ENCODE peak calls at places on chromosomes 2 and 18, in six cellular contexts. O is H9, R is IMR-90, N is H1, P is neuronal stem cell, B is mesenchymal stem cell. D is an unnamed sample.

GRCh38 chr2:29910465-29910864 is 10.9 kb downstream of the ALK start:
- DNase-seq in B (no peak), N (no peak), P (no peak), R (no peak), O (no peak), D (no peak)

GRCh38 chr2:36549063-36549662 is 48.8 kb downstream of the FEZ2 start:
- DNase-seq in B (peak), R (peak), N (no peak), P (no peak), O (no peak), D (no peak)

GRCh38 chr18:5237083-5237722 is 40.1 kb upstream of the AKAIN1 start:
- DNase-seq in B (peak), P (peak), R (peak), O (no peak), N (no peak), D (no peak)

GRCh38 chr2:53913721-53914120 is 54.0 kb upstream of the GPR75 start:
- DNase-seq in B (peak), P (no peak), N (no peak), R (peak), O (no peak), D (no peak)

GRCh38 chr2:226310081-226310625 is 489.5 kb downstream of the IRS1 start:
- DNase-seq in P (no peak), N (no peak), O (no peak), R (peak), B (no peak), D (no peak)

GRCh38 chr18:2002178-2002577 is 569.1 kb downstream of the METTL4 start:
- DNase-seq in B (no peak), P (peak), N (no peak), O (peak), R (no peak), D (peak)

GRCh38 chr2:33268246-33268831 is 208.1 kb upstream of the RASGRP3 start:
- DNase-seq in P (no peak), R (no peak), B (peak), O (no peak), N (no peak), D (no peak)

GRCh38 chr2:42147641-42148274 is 21.4 kb upstream of the EML4 start:
- DNase-seq in P (no peak), R (peak), O (no peak), N (no peak), B (peak), D (no peak)

GRCh38 chr18:45621068-45621511 is 5.8 kb downstream of the SLC14A2 start:
- DNase-seq in N (peak), B (peak), P (peak), O (peak), R (peak), D (peak)

GRCh38 chr2:105409717-105410116 is 10.9 kb upstream of the FHL2 start:
- DNase-seq in B (no peak), P (no peak), N (peak), R (peak), O (no peak), D (no peak)

GRCh38 chr2:102492006-102492405 is 19.0 kb downstream of the SLC9A4 start:
- DNase-seq in P (no peak), N (no peak), R (no peak), B (no peak), O (no peak), D (no peak)

GRCh38 chr2:99975386-99975785 is 167.0 kb downstream of the AFF3 start:
- DNase-seq in N (no peak), O (no peak), R (peak), B (peak), P (no peak), D (no peak)

GRCh38 chr2:60710707-60711106 is 45.4 kb upstream of the PAPOLG start:
- DNase-seq in N (no peak), R (peak), O (no peak), P (no peak), B (no peak), D (no peak)

GRCh38 chr2:72949045-72949444 is 31.7 kb downstream of the EMX1 start:
- DNase-seq in R (no peak), O (no peak), N (no peak), B (no peak), P (no peak), D (no peak)

GRCh38 chr18:49563701-49564100 is 1.8 kb downstream of the LIPG start:
- DNase-seq in B (no peak), P (no peak), N (no peak), O (no peak), R (no peak), D (no peak)

GRCh38 chr2:127174176-127174575 is 45.9 kb downstream of the CYP27C1 start:
- DNase-seq in N (no peak), R (peak), P (no peak), B (peak), O (no peak), D (no peak)

GRCh38 chr2:32810909-32811495 is 135.8 kb upstream of the LTBP1 start:
- DNase-seq in B (peak), P (no peak), R (no peak), N (no peak), O (no peak), D (no peak)

GRCh38 chr2:141384676-141385075 is 746.1 kb downstream of the LRP1B start:
- DNase-seq in R (peak), B (peak), O (no peak), P (no peak), N (no peak), D (no peak)

GRCh38 chr2:62539892-62540785 is 34.1 kb upstream of the TMEM17 start:
- DNase-seq in R (no peak), B (no peak), P (no peak), N (no peak), O (no peak), D (no peak)

GRCh38 chr2:233402346-233402745 is 48.1 kb downstream of the DGKD start:
- DNase-seq in P (no peak), N (no peak), R (no peak), O (no peak), B (no peak), D (no peak)

GRCh38 chr2:24861500-24861899 is 58.5 kb downstream of the ADCY3 start:
- DNase-seq in P (no peak), N (no peak), B (no peak), O (no peak), R (no peak), D (no peak)

GRCh38 chr2:44169155-44169898 is 652 bp downstream of the PPM1B start:
- DNase-seq in N (peak), O (no peak), P (peak), B (peak), R (peak), D (peak)

GRCh38 chr2:1297376-1298159 is 115.7 kb upstream of the TPO start:
- DNase-seq in B (no peak), N (no peak), O (no peak), P (no peak), R (no peak), D (no peak)

GRCh38 chr2:150663143-150663542 is 175.7 kb upstream of the RND3 start:
- DNase-seq in B (peak), N (no peak), R (peak), P (no peak), O (no peak), D (no peak)

GRCh38 chr2:12059616-12060441 is 313.4 kb downstream of the LPIN1 start:
- DNase-seq in N (no peak), O (no peak), P (no peak), B (peak), R (peak), D (no peak)

GRCh38 chr18:74281011-74281638 is 10.6 kb downstream of the CYB5A start:
- DNase-seq in P (no peak), O (peak), R (no peak), N (peak), B (no peak), D (peak)

GRCh38 chr18:2908946-2909335 is 62.1 kb downstream of the EMILIN2 start:
- DNase-seq in P (no peak), R (no peak), N (no peak), B (no peak), O (no peak), D (no peak)

GRCh38 chr2:216286616-216287231 is 85.6 kb downstream of the MARCHF4 start:
- DNase-seq in B (peak), R (no peak), P (no peak), N (no peak), O (no peak), D (peak)

GRCh38 chr2:86366651-86367500 is 29.4 kb upstream of the REEP1 start:
- DNase-seq in O (no peak), B (no peak), R (no peak), P (no peak), N (no peak), D (no peak)

GRCh38 chr2:148899638-148900318 is 24.8 kb downstream of the KIF5C start:
- DNase-seq in B (no peak), R (no peak), O (no peak), P (no peak), N (no peak), D (no peak)

DNA sequence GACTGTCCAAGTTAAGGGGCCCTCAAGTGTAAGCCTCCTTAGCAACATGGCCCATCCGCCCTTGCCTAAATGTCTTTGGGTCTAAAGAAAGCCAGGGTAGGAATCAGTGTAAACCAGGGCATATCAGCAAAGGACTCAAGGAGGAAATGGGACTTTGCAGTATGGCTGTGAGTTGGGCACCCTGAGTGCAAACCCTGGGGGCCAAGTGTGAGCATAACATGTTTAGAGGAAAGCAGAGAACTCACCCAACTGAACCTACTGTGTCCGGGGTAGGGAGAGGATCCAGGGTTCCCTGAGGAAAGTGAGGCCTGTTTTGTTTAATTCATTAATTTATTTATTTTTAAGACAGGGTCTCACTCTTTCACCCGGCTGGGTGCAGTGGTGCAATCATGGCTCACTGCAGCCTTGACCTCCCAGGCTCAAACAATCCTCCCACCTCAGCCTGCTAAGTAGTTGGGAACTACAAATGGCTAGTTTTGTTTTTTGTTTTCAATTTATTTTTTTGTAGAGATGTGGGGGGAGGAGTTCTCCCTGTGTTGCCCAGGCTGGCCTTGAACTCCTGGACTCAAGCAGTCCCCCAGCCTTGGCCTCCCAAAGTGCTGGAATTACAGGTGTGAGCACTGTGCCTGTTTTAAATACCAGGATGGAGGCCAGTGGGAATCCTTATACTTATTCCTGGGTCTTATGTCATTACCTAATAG is 51.0 kb upstream of the ACTR3 start:
- DNase-seq in B (no peak), P (no peak), R (no peak), O (no peak), N (no peak), D (no peak)
- H2BK15ac ChIP-seq in B (no peak), P (no peak), R (no peak), O (no peak), N (no peak), D (no peak)

DNA sequence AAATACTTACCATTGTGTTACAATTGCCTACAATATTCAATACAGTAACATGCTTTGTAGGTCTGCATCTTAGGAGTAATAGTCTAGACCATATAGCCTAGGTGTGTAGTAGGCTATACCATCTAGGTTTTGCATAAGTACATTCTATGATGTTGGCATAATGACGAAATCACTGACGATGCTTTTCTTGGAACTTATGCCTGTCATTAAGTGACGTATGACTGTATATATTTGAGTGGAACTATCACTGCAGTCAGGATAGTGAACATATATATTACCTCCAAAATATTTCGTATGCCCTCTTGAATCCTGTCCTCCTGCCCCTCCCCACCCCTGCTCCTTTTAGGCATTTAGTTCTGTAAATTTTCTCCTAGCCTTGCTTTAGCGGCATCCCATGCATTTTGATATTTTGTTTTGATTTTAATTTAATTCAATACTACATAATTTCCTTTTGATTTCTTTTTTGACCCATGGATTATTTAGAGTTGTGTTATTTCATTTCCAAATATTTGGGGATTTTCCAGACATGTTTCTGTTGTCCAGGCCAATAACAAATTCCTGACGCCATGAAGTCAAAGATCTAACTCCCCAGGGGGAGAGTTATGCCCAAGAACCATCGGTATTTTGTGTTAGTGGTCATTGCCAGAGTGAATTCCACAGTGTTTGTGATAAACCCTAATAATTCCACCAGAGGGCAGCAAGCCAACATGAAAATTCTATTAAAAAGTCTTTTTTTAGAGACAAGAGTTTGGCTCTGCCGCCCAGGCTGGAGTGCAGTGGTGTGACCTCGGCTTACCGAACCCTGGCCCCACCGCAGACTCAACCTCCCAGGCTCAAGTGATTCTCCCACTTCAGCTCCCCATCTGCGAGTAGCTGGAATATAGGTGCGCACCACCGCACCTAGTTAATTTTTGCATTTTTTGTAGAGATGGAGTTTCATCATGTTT is 24.2 kb upstream of the CASP8 start:
- DNase-seq in N (peak), O (peak), B (peak), P (peak), R (peak), D (peak)
- H2AK5ac ChIP-seq in N (no peak), O (no peak), B (peak), P (no peak), R (no peak), D (no peak)

GRCh38 chr2:190547914-190548313 is 13.4 kb upstream of the NEMP2 start:
- DNase-seq in O (no peak), R (no peak), P (no peak), B (no peak), N (no peak), D (no peak)

GRCh38 chr2:190551928-190552327 is 17.4 kb upstream of the NEMP2 start:
- DNase-seq in N (no peak), R (no peak), B (no peak), P (no peak), O (no peak), D (peak)

GRCh38 chr2:190550137-190550536 is 15.6 kb upstream of the NEMP2 start:
- DNase-seq in N (no peak), O (no peak), R (no peak), P (no peak), B (no peak), D (no peak)

GRCh38 chr2:190554357-190555006 is 20.0 kb upstream of the NEMP2 start:
- DNase-seq in P (no peak), O (peak), N (no peak), B (no peak), R (no peak), D (peak)

GRCh38 chr2:190553254-190553653 is 18.7 kb upstream of the NEMP2 start:
- DNase-seq in O (no peak), P (no peak), R (no peak), N (no peak), B (no peak), D (no peak)
- H3K23ac ChIP-seq in O (no peak), P (no peak), R (no peak), N (no peak), B (no peak), D (no peak)

GRCh38 chr2:204795156-204795555 is 249.9 kb downstream of the PARD3B start:
- DNase-seq in R (peak), N (no peak), B (peak), P (no peak), O (no peak), D (peak)
- H2BK15ac ChIP-seq in R (peak), N (no peak), B (no peak), P (no peak), O (no peak), D (no peak)

DNA sequence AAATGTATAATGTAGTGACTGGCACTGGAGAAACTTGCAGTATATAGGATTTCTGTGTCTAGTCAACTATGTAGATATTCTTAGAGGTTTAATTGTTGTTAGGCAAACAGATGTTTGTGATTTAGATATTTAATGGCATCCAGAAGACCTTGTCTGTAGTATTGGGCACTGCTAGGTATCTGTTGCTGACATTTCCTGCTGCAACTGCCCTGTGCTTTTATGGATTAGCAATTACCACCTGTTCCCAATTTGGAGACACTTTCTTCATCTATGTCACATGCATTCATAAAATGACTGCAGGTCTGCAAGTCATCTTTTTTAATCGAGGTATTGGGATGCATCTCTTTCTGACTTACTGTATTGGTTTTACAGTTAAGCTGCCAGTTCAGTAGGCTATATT is 71.3 kb downstream of the ITGA4 start:
- DNase-seq in P (no peak), O (no peak), R (no peak), N (no peak), B (no peak), D (no peak)
- H2AK5ac ChIP-seq in P (no peak), O (no peak), R (no peak), N (no peak), B (no peak), D (no peak)

GRCh38 chr2:47160207-47160606 is 5.1 kb upstream of the STPG4 start:
- DNase-seq in R (no peak), N (no peak), B (no peak), P (no peak), O (no peak), D (no peak)

GRCh38 chr2:47158576-47158975 is 3.5 kb upstream of the STPG4 start:
- DNase-seq in N (no peak), B (no peak), R (no peak), P (no peak), O (no peak), D (no peak)

GRCh38 chr2:47162780-47163179 is 7.7 kb upstream of the STPG4 start:
- DNase-seq in B (no peak), N (no peak), P (no peak), R (no peak), O (no peak), D (no peak)

GRCh38 chr2:47161475-47161874 is 6.4 kb upstream of the STPG4 start:
- DNase-seq in R (no peak), P (no peak), O (no peak), N (no peak), B (no peak), D (peak)

GRCh38 chr2:47159627-47160026 is 4.5 kb upstream of the STPG4 start:
- DNase-seq in P (no peak), N (no peak), R (no peak), B (no peak), O (no peak), D (no peak)
- H3K23ac ChIP-seq in P (no peak), N (no peak), R (no peak), B (no peak), O (no peak), D (no peak)

DNA sequence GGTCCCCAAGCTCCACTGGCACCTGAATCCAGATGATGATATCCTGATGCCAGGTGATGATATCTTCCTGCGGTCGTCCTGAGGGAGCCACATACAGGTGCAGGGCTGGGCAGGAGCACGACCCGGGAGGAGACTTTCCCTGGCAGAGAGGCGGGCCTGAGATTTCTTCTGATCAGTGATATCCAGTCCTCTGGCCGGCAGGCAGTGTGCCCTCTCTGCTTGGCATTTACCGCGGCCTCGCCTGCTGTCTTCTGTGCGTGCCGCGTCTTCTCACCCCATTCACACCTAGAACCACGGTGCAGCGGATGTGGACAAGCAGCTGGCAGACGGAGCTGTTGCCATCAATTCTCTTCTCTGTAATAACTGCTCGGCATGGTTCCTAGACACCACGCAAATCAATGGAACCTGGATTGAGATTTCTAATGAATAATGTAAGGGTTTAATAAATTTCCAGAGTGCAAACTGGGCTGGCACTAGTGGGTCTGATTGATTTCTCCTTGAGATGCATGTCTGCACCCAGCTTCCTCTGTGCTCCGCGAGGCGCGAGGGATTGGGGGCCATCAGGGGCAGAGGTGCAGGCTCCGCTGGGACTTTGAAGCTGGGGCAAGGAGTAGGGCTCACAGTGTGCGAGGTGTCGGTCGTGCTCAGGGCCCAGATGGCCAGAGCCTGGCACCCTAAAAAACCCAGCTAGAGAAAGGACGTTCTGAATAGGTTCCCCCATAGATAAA is 208.9 kb upstream of the HDAC4 start:
- DNase-seq in O (peak), N (no peak), B (no peak), R (no peak), P (no peak), D (no peak)
- H2BK15ac ChIP-seq in O (no peak), N (no peak), B (no peak), R (no peak), P (no peak), D (no peak)

DNA sequence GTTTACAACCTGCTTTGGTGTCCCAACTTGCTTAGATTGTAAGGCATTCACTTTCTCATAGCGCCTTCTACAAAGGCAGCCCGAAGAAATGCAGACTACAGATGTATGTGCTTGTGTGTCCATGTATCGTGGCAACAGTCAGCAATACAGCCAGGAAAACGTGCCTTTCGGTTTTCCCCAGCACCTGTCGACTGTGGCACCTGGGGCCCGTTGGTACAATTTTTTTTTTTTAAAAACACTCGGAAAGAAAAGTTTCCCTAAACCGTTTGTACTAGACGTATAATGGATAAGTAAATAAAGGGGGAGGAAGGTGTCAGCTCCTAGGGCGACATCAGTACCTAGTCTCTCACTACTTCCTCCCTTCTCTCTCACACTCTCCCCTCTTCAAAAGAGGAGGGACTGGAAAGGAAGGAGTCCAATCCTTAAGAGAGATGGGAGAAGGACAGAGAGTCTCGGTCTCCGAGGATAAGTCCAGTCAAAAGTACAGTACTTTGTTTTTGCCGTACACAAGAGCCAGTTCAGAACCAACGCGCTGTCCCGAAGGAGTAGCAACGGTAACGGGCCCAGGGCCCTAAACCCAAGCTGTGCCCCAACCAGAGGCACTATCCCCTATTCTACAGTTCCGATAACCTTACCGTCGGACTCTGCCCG is 788 bp downstream of the PPP4R3B start:
- DNase-seq in B (peak), P (peak), N (no peak), O (no peak), R (peak), D (peak)
- H2AK5ac ChIP-seq in B (no peak), P (no peak), N (no peak), O (no peak), R (peak), D (no peak)

D was measured in mesendoderm.